ENCODE peak calls at places on chromosome X, in eight cellular contexts. L, F, N, G, Z, J, M and Y are unnamed samples.

GRCh38 chrX:141791856-141792255 is 46.3 kb upstream of the MAGEC3 start:
- DNase-seq in N (peak; percentile 14), J (no peak), G (no peak), Z (no peak), M (no peak), F (no peak), L (no peak), Y (no peak)

GRCh38 chrX:151713859-151714258 is 2.0 kb upstream of the FATE1 start:
- DNase-seq in Z (peak; percentile 20), G (no peak), M (no peak), N (peak; percentile 35), J (peak; percentile 61), L (peak; percentile 29), F (peak; percentile 6), Y (peak; percentile 47)

GRCh38 chrX:119758682-119759332 is 419 bp downstream of the SOWAHD start:
- DNase-seq in J (no peak), Z (peak; percentile 22), L (no peak), F (no peak), N (peak; percentile 51), G (no peak), M (no peak), Y (no peak)

GRCh38 chrX:24395775-24396174 is 35.3 kb downstream of the SUPT20HL1 start:
- DNase-seq in G (peak; percentile 12), N (peak; percentile 88), Z (peak; percentile 91), F (peak; percentile 57), M (peak; percentile 83), L (peak; percentile 62), J (peak; percentile 57), Y (peak; percentile 79)

GRCh38 chrX:37926700-37927099 is 79.3 kb upstream of the DYNLT3 start:
- DNase-seq in F (no peak), J (peak; percentile 2), G (no peak), N (peak; percentile 75), M (peak; percentile 48), L (peak; percentile 13), Z (peak; percentile 30), Y (peak; percentile 45)

GRCh38 chrX:38806875-38807601 is 5.8 kb downstream of the MID1IP1 start:
- DNase-seq in L (peak; percentile 17), Z (peak; percentile 28), M (no peak), J (no peak), G (no peak), F (no peak), N (no peak), Y (no peak)

GRCh38 chrX:24396236-24396929 is 35.9 kb downstream of the SUPT20HL1 start:
- DNase-seq in Z (no peak), M (peak; percentile 80), N (peak; percentile 72), J (no peak), F (peak; percentile 17), G (no peak), L (no peak), Y (peak; percentile 71)

GRCh38 chrX:19628006-19628575 is 112.8 kb upstream of the MAP3K15 start:
- DNase-seq in N (peak; percentile 41), Z (no peak), F (no peak), J (no peak), M (peak; percentile 16), G (no peak), L (no peak), Y (no peak)

GRCh38 chrX:45445745-45446412 is 245.2 kb upstream of the DIPK2B start:
- DNase-seq in Z (no peak), N (peak; percentile 66), L (no peak), M (peak; percentile 59), J (no peak), F (peak; percentile 89), G (no peak), Y (peak; percentile 60)

GRCh38 chrX:143788265-143788664 is 67.7 kb upstream of the SPANXN2 start:
- DNase-seq in F (peak; percentile 7), M (peak; percentile 43), N (peak; percentile 1), G (no peak), Z (peak; percentile 34), L (peak; percentile 1), J (no peak), Y (peak; percentile 52)

GRCh38 chrX:69290327-69290726 is 125.1 kb upstream of the PJA1 start:
- DNase-seq in M (no peak), G (no peak), N (no peak), Z (peak; percentile 39), L (no peak), J (no peak), F (no peak), Y (no peak)

GRCh38 chrX:129930941-129931410 is 25.0 kb downstream of the UTP14A start:
- DNase-seq in N (peak; percentile 20), G (no peak), M (no peak), L (no peak), F (no peak), J (no peak), Z (peak; percentile 24), Y (no peak)

GRCh38 chrX:127877358-127877757 is 174.8 kb downstream of the ACTRT1 start:
- DNase-seq in M (no peak), G (no peak), F (no peak), Z (no peak), J (no peak), L (no peak), N (no peak), Y (no peak)

GRCh38 chrX:40171513-40172168 is 73.9 kb upstream of the BCOR start:
- DNase-seq in N (peak; percentile 61), L (no peak), M (peak; percentile 33), Z (peak; percentile 63), G (no peak), F (no peak), J (no peak), Y (no peak)

GRCh38 chrX:118682258-118683014 is 45.0 kb upstream of the IL13RA1 start:
- DNase-seq in M (no peak), Z (no peak), L (no peak), G (peak; percentile 63), J (no peak), N (no peak), F (no peak), Y (no peak)

GRCh38 chrX:78316310-78316709 is 11.1 kb downstream of the CYSLTR1 start:
- DNase-seq in J (no peak), G (no peak), M (no peak), L (no peak), F (no peak), Z (no peak), N (no peak), Y (no peak)

GRCh38 chrX:3286196-3286920 is 60.1 kb downstream of the MXRA5 start:
- DNase-seq in G (no peak), L (no peak), Z (no peak), F (peak; percentile 88), M (peak; percentile 96), N (peak; percentile 82), J (no peak), Y (peak; percentile 85)